ENCODE peak calls at places on chromosomes 12 and 14, in four cellular contexts. One of them, this sample, is unnamed.

GRCh38 chr12:52285172-52285745 is 6.1 kb downstream of the KRT81 start:
- DNase-seq in mesendoderm: no peak
- DNase-seq in H9: no peak
- DNase-seq in H1: no peak
- DNase-seq in this sample: peak; percentile 19

GRCh38 chr12:122902854-122903703 is 7.2 kb upstream of the VPS37B start:
- DNase-seq in mesendoderm: no peak
- DNase-seq in H9: no peak
- DNase-seq in H1: no peak
- DNase-seq in this sample: no peak

GRCh38 chr12:85489194-85489593 is 209.2 kb downstream of the ALX1 start:
- DNase-seq in mesendoderm: no peak
- DNase-seq in H9: no peak
- DNase-seq in H1: no peak
- DNase-seq in this sample: no peak

GRCh38 chr14:60565211-60565610 is 56.3 kb downstream of the SIX6 start:
- DNase-seq in mesendoderm: no peak
- DNase-seq in H9: no peak
- DNase-seq in H1: no peak
- DNase-seq in this sample: peak; percentile 62

GRCh38 chr14:75877884-75878283 is 103.9 kb downstream of the TGFB3 start:
- DNase-seq in mesendoderm: no peak
- DNase-seq in H9: no peak
- DNase-seq in H1: no peak
- DNase-seq in this sample: no peak

GRCh38 chr12:54075974-54076373 is 22.3 kb downstream of the HOXC4 start:
- DNase-seq in mesendoderm: no peak
- DNase-seq in H9: peak; percentile 92
- DNase-seq in H1: peak; percentile 56
- DNase-seq in this sample: no peak

GRCh38 chr14:103961928-103962578 is 19.7 kb upstream of the RD3L start:
- DNase-seq in mesendoderm: no peak
- DNase-seq in H9: no peak
- DNase-seq in H1: no peak
- DNase-seq in this sample: no peak

GRCh38 chr12:98870521-98870920 is 225.4 kb downstream of the APAF1 start:
- DNase-seq in mesendoderm: peak; percentile 44
- DNase-seq in H9: no peak
- DNase-seq in H1: no peak
- DNase-seq in this sample: no peak

GRCh38 chr14:71397371-71397770 is 490.1 kb downstream of the PCNX1 start:
- DNase-seq in mesendoderm: no peak
- DNase-seq in H9: no peak
- DNase-seq in H1: no peak
- DNase-seq in this sample: no peak

GRCh38 chr12:75862692-75863471 is 168.7 kb downstream of the PHLDA1 start:
- DNase-seq in mesendoderm: no peak
- DNase-seq in H9: no peak
- DNase-seq in H1: no peak
- DNase-seq in this sample: peak; percentile 86

GRCh38 chr12:77349703-77350102 is 284.3 kb upstream of the E2F7 start:
- DNase-seq in mesendoderm: no peak
- DNase-seq in H9: no peak
- DNase-seq in H1: no peak
- DNase-seq in this sample: no peak

GRCh38 chr14:90460136-90460535 is 63.3 kb downstream of the CALM1 start:
- DNase-seq in mesendoderm: no peak
- DNase-seq in H9: no peak
- DNase-seq in H1: no peak
- DNase-seq in this sample: peak; percentile 14

GRCh38 chr12:55966408-55967281 is at the start of gene CDK2:
- DNase-seq in mesendoderm: peak; percentile 93
- DNase-seq in H9: peak; percentile 95
- DNase-seq in H1: no peak
- DNase-seq in this sample: peak; percentile 65

GRCh38 chr14:76574416-76574815 is 186.9 kb upstream of the VASH1 start:
- DNase-seq in mesendoderm: no peak
- DNase-seq in H9: no peak
- DNase-seq in H1: no peak
- DNase-seq in this sample: no peak

GRCh38 chr14:104778694-104779331 is 16.7 kb downstream of the AKT1 start:
- DNase-seq in mesendoderm: peak; percentile 27
- DNase-seq in H9: no peak
- DNase-seq in H1: no peak
- DNase-seq in this sample: no peak

GRCh38 chr12:48677782-48678181 is 4.3 kb downstream of the KANSL2 start:
- DNase-seq in mesendoderm: no peak
- DNase-seq in H9: no peak
- DNase-seq in H1: no peak
- DNase-seq in this sample: peak; percentile 41

GRCh38 chr14:58792421-58792820 is 154.7 kb downstream of the DACT1 start:
- DNase-seq in mesendoderm: no peak
- DNase-seq in H9: no peak
- DNase-seq in H1: no peak
- DNase-seq in this sample: peak; percentile 49

GRCh38 chr12:116441292-116441691 is 117.9 kb upstream of the MAP1LC3B2 start:
- DNase-seq in mesendoderm: no peak
- DNase-seq in H9: no peak
- DNase-seq in H1: no peak
- DNase-seq in this sample: peak; percentile 30

GRCh38 chr14:105257464-105257863 is 9.1 kb downstream of the BTBD6 start:
- DNase-seq in mesendoderm: no peak
- DNase-seq in H9: peak; percentile 27
- DNase-seq in H1: no peak
- DNase-seq in this sample: no peak

GRCh38 chr14:36162267-36162666 is 14.3 kb downstream of the PTCSC3 start:
- DNase-seq in mesendoderm: no peak
- DNase-seq in H9: peak; percentile 31
- DNase-seq in H1: no peak
- DNase-seq in this sample: no peak

GRCh38 chr14:106268013-106268727 is 741.8 kb downstream of the TMEM121 start:
- DNase-seq in mesendoderm: no peak
- DNase-seq in H9: no peak
- DNase-seq in H1: no peak
- DNase-seq in this sample: no peak

GRCh38 chr12:80847575-80847974 is 90.2 kb downstream of the LIN7A start:
- DNase-seq in mesendoderm: peak; percentile 22
- DNase-seq in H9: no peak
- DNase-seq in H1: no peak
- DNase-seq in this sample: no peak

GRCh38 chr12:122336015-122336946 is 70.0 kb upstream of the VPS33A start:
- DNase-seq in mesendoderm: peak; percentile 29
- DNase-seq in H9: no peak
- DNase-seq in H1: no peak
- DNase-seq in this sample: peak; percentile 34

GRCh38 chr14:65517635-65518542 is 105.4 kb downstream of the FUT8 start:
- DNase-seq in mesendoderm: no peak
- DNase-seq in H9: no peak
- DNase-seq in H1: no peak
- DNase-seq in this sample: no peak

GRCh38 chr14:64998455-64998931 is 11.8 kb downstream of the FNTB start:
- DNase-seq in mesendoderm: no peak
- DNase-seq in H9: no peak
- DNase-seq in H1: no peak
- DNase-seq in this sample: peak; percentile 32

GRCh38 chr14:70832536-70833305 is 23.4 kb upstream of the MAP3K9 start:
- DNase-seq in mesendoderm: no peak
- DNase-seq in H9: no peak
- DNase-seq in H1: no peak
- DNase-seq in this sample: peak; percentile 34

GRCh38 chr12:53214687-53215455 is 7.8 kb upstream of the ITGB7 start:
- DNase-seq in mesendoderm: peak; percentile 81
- DNase-seq in H9: peak; percentile 88
- DNase-seq in H1: no peak
- DNase-seq in this sample: no peak

GRCh38 chr12:68189766-68190700 is 30.5 kb upstream of the IFNG start:
- DNase-seq in mesendoderm: no peak
- DNase-seq in H9: no peak
- DNase-seq in H1: no peak
- DNase-seq in this sample: peak; percentile 8

GRCh38 chr14:49897965-49898364 is 5.1 kb downstream of the ARF6 start:
- DNase-seq in mesendoderm: peak; percentile 9
- DNase-seq in H9: no peak
- DNase-seq in H1: no peak
- DNase-seq in this sample: no peak

GRCh38 chr12:28814246-28814645 is 334.8 kb upstream of the FAR2 start:
- DNase-seq in mesendoderm: no peak
- DNase-seq in H9: no peak
- DNase-seq in H1: no peak
- DNase-seq in this sample: no peak

GRCh38 chr14:58918066-58918465 is 270.4 kb upstream of the DAAM1 start:
- DNase-seq in mesendoderm: no peak
- DNase-seq in H9: no peak
- DNase-seq in H1: no peak
- DNase-seq in this sample: peak; percentile 77

GRCh38 chr14:59622641-59623040 is 46.0 kb upstream of the CCDC175 start:
- DNase-seq in mesendoderm: no peak
- DNase-seq in H9: no peak
- DNase-seq in H1: no peak
- DNase-seq in this sample: no peak

GRCh38 chr14:20684662-20685456 is 499 bp downstream of the RNASE4 start:
- DNase-seq in mesendoderm: peak; percentile 82
- DNase-seq in H9: peak; percentile 68
- DNase-seq in H1: no peak
- DNase-seq in this sample: peak; percentile 43

GRCh38 chr12:106070611-106071010 is 68.1 kb downstream of the NUAK1 start:
- DNase-seq in mesendoderm: no peak
- DNase-seq in H9: no peak
- DNase-seq in H1: no peak
- DNase-seq in this sample: no peak

GRCh38 chr12:49346659-49347306 is at the start of gene DNAJC22:
- DNase-seq in mesendoderm: peak; percentile 61
- DNase-seq in H9: peak; percentile 67
- DNase-seq in H1: no peak
- DNase-seq in this sample: no peak

GRCh38 chr14:68110989-68111704 is 291.6 kb downstream of the RAD51B start:
- DNase-seq in mesendoderm: no peak
- DNase-seq in H9: no peak
- DNase-seq in H1: no peak
- DNase-seq in this sample: no peak

GRCh38 chr14:68109132-68109531 is 289.6 kb downstream of the RAD51B start:
- DNase-seq in mesendoderm: peak; percentile 71
- DNase-seq in H9: no peak
- DNase-seq in H1: no peak
- DNase-seq in this sample: peak; percentile 49

GRCh38 chr14:68113328-68113930 is 293.9 kb downstream of the RAD51B start:
- DNase-seq in mesendoderm: peak; percentile 83
- DNase-seq in H9: no peak
- DNase-seq in H1: no peak
- DNase-seq in this sample: no peak

GRCh38 chr14:68112456-68112855 is 292.9 kb downstream of the RAD51B start:
- DNase-seq in mesendoderm: peak; percentile 40
- DNase-seq in H9: no peak
- DNase-seq in H1: no peak
- DNase-seq in this sample: no peak

DNA sequence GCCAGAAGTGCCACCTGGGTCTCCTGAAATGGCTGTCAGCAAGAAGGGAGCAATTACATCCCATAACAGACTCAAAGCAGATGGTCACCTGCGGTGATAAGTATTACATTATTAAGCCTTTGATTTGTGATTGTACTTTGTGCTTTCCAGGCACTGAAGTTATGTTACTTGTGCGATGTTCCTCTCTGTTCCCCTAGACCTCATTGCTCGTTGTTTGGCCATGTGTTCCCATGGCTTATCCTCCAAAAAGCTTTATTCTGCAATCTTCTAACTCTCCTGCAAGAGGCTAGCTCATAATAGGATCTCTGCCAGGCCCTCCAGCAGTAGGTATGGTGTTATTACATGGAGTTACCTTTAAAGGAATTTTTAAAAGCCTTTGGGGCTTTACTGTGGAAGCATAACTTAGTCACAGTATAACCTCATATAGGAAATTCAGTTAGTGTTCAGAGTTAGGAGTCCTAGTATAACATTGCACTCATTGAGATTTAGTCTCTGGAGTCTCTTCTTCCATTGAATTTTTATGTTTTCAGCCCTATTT is 292.2 kb downstream of the RAD51B start:
- DNase-seq in mesendoderm: no peak
- DNase-seq in H9: no peak
- DNase-seq in H1: no peak
- DNase-seq in this sample: no peak
- H3K56ac ChIP-seq in mesendoderm: no peak overlapping the region
- H3K56ac ChIP-seq in H9: no peak overlapping the region
- H3K56ac ChIP-seq in H1: no peak overlapping the region
- H3K56ac ChIP-seq in this sample: no peak overlapping the region

GRCh38 chr14:96802963-96803362 is 5.8 kb downstream of the VRK1 start:
- DNase-seq in mesendoderm: peak; percentile 10
- DNase-seq in H9: no peak
- DNase-seq in H1: no peak
- DNase-seq in this sample: no peak
- H3K56ac ChIP-seq in mesendoderm: no peak overlapping the region
- H3K56ac ChIP-seq in H9: no peak overlapping the region
- H3K56ac ChIP-seq in H1: no peak overlapping the region
- H3K56ac ChIP-seq in this sample: no peak overlapping the region

GRCh38 chr12:32161040-32161439 is 54.4 kb downstream of the BICD1 start:
- DNase-seq in mesendoderm: no peak
- DNase-seq in H9: no peak
- DNase-seq in H1: no peak
- DNase-seq in this sample: no peak
- H3K56ac ChIP-seq in mesendoderm: no peak overlapping the region
- H3K56ac ChIP-seq in H9: no peak overlapping the region
- H3K56ac ChIP-seq in H1: no peak overlapping the region
- H3K56ac ChIP-seq in this sample: no peak overlapping the region

GRCh38 chr14:66634876-66635275 is 126.9 kb downstream of the GPHN start:
- DNase-seq in mesendoderm: peak; percentile 33
- DNase-seq in H9: no peak
- DNase-seq in H1: no peak
- DNase-seq in this sample: no peak
- H3K56ac ChIP-seq in mesendoderm: no peak overlapping the region
- H3K56ac ChIP-seq in H9: no peak overlapping the region
- H3K56ac ChIP-seq in H1: no peak overlapping the region
- H3K56ac ChIP-seq in this sample: no peak overlapping the region

GRCh38 chr12:124487065-124487833 is 80.2 kb downstream of the NCOR2 start:
- DNase-seq in mesendoderm: no peak
- DNase-seq in H9: no peak
- DNase-seq in H1: no peak
- DNase-seq in this sample: no peak

GRCh38 chr12:124489915-124490583 is 77.4 kb downstream of the NCOR2 start:
- DNase-seq in mesendoderm: no peak
- DNase-seq in H9: no peak
- DNase-seq in H1: no peak
- DNase-seq in this sample: no peak

GRCh38 chr12:124489220-124489619 is 78.2 kb downstream of the NCOR2 start:
- DNase-seq in mesendoderm: no peak
- DNase-seq in H9: no peak
- DNase-seq in H1: no peak
- DNase-seq in this sample: no peak

GRCh38 chr12:124487834-124488165 is 79.6 kb downstream of the NCOR2 start:
- DNase-seq in mesendoderm: no peak
- DNase-seq in H9: no peak
- DNase-seq in H1: no peak
- DNase-seq in this sample: no peak

GRCh38 chr12:124488520-124488919 is 78.9 kb downstream of the NCOR2 start:
- DNase-seq in mesendoderm: no peak
- DNase-seq in H9: no peak
- DNase-seq in H1: no peak
- DNase-seq in this sample: no peak
- H3K56ac ChIP-seq in mesendoderm: no peak overlapping the region
- H3K56ac ChIP-seq in H9: no peak overlapping the region
- H3K56ac ChIP-seq in H1: no peak overlapping the region
- H3K56ac ChIP-seq in this sample: no peak overlapping the region